ENCODE peak calls at places on chromosomes 5 and 9, in seven cellular contexts. V is NCI-H1092, H is ovary, U is caudate nucleus, X is A172, J is SK-N-SH, I is right atrium auricular region. C is an unnamed sample.

GRCh38 chr5:129271309-129271708 is 176.8 kb downstream of the ISOC1 start:
- DNase-seq in X (peak), U (no peak), V (no peak), J (no peak), H (no peak), I (no peak), C (peak)

GRCh38 chr9:88722753-88723152 is 187.8 kb downstream of the NXNL2 start:
- DNase-seq in I (no peak), X (peak), J (no peak), U (no peak), H (no peak), V (no peak), C (peak)

GRCh38 chr9:131179561-131180219 is 54.3 kb downstream of the NUP214 start:
- DNase-seq in J (no peak), V (no peak), X (no peak), H (no peak), I (no peak), U (no peak), C (no peak)

GRCh38 chr5:41748631-41749030 is 121.6 kb downstream of the OXCT1 start:
- DNase-seq in I (no peak), V (no peak), U (no peak), H (no peak), J (no peak), X (no peak), C (peak)

GRCh38 chr9:23011669-23012068 is 565.0 kb downstream of the DMRTA1 start:
- DNase-seq in X (no peak), I (no peak), J (no peak), U (no peak), H (no peak), V (no peak), C (no peak)

GRCh38 chr9:98118640-98119601 is at the start of gene TRIM14:
- DNase-seq in I (no peak), V (no peak), X (peak), H (peak), U (no peak), J (peak), C (peak)

GRCh38 chr5:115336201-115336720 is 39.8 kb upstream of the CCDC112 start:
- DNase-seq in J (no peak), U (no peak), H (no peak), X (no peak), I (no peak), V (no peak), C (no peak)

GRCh38 chr5:109784687-109785086 is 95.0 kb downstream of the MAN2A1 start:
- DNase-seq in I (no peak), H (no peak), X (no peak), U (no peak), J (peak), V (no peak), C (no peak)

C was measured in SW480.